ENCODE peak calls at places on chromosomes 6 and 20, in seven cellular contexts. K is M059J, G is NCI-H1436 treated with DMSO at 0.1 percent for 48 hours, J is amniotic stem cell, X is breast epithelium, W is Daoy, M is AG08396. B is an unnamed sample.

GRCh38 chr6:35929601-35930000 is 8.7 kb upstream of the SRPK1 start:
- DNase-seq in X (no peak), M (no peak), W (no peak), K (no peak), J (no peak), G (no peak), B (no peak)

GRCh38 chr20:14919473-14920157 is 582.2 kb upstream of the FLRT3 start:
- DNase-seq in W (no peak), K (no peak), X (no peak), J (no peak), M (no peak), G (no peak), B (no peak)

GRCh38 chr6:127592964-127593363 is 16.0 kb downstream of the C6orf58 start:
- DNase-seq in M (no peak), K (no peak), J (no peak), X (no peak), G (no peak), W (no peak), B (no peak)

GRCh38 chr6:158122048-158122447 is 46.0 kb downstream of the SERAC1 start:
- DNase-seq in X (no peak), M (no peak), J (no peak), K (no peak), W (no peak), G (no peak), B (no peak)

GRCh38 chr20:6767536-6768227 is at the start of gene BMP2:
- DNase-seq in W (peak; percentile 58), G (no peak), J (no peak), X (no peak), K (peak; percentile 52), M (peak; percentile 88), B (no peak)

GRCh38 chr20:13085275-13085674 is 76.5 kb downstream of the SPTLC3 start:
- DNase-seq in M (no peak), W (no peak), K (peak; percentile 39), G (no peak), J (no peak), X (no peak), B (no peak)

GRCh38 chr6:32637219-32637880 is at the start of gene HLA-DQA1:
- DNase-seq in G (no peak), X (no peak), J (no peak), W (peak; percentile 35), M (no peak), K (peak; percentile 4), B (no peak)

GRCh38 chr20:25015986-25016385 is 23.4 kb upstream of the APMAP start:
- DNase-seq in M (no peak), W (no peak), J (no peak), X (no peak), K (no peak), G (no peak), B (no peak)

GRCh38 chr6:169964440-169965212 is 213.2 kb downstream of the ERMARD start:
- DNase-seq in X (no peak), M (no peak), K (no peak), J (no peak), G (no peak), W (peak; percentile 1), B (no peak)

GRCh38 chr20:45842169-45842812 is 8.7 kb downstream of the SNX21 start:
- DNase-seq in W (no peak), G (no peak), X (no peak), J (no peak), K (peak; percentile 58), M (peak; percentile 53), B (no peak)

GRCh38 chr20:62980970-62981369 is 25.8 kb downstream of the BHLHE23 start:
- DNase-seq in J (no peak), X (no peak), G (peak; percentile 66), W (peak; percentile 46), M (peak; percentile 50), K (peak; percentile 41), B (no peak)

GRCh38 chr6:108596947-108597346 is 36.2 kb downstream of the FOXO3 start:
- DNase-seq in K (no peak), G (no peak), J (no peak), M (no peak), W (no peak), X (no peak), B (no peak)

GRCh38 chr20:8718214-8718613 is 350.7 kb upstream of the PLCB4 start:
- DNase-seq in X (no peak), J (no peak), M (no peak), K (peak; percentile 7), W (no peak), G (no peak), B (no peak)

GRCh38 chr6:157221049-157221816 is 102.1 kb downstream of the TMEM242 start:
- DNase-seq in W (peak; percentile 75), X (peak; percentile 88), J (no peak), G (no peak), K (peak; percentile 54), M (peak; percentile 95), B (peak; percentile 77)

GRCh38 chr20:46563170-46563847 is 12.9 kb upstream of the OCSTAMP start:
- DNase-seq in J (no peak), M (no peak), X (no peak), K (no peak), W (no peak), G (no peak), B (no peak)

GRCh38 chr6:31441368-31442267 is 38.2 kb downstream of the MICA start:
- DNase-seq in G (no peak), M (peak; percentile 85), J (peak; percentile 50), K (peak; percentile 73), W (peak; percentile 83), X (peak; percentile 60), B (peak; percentile 75)

GRCh38 chr6:77178821-77179220 is 284.5 kb downstream of the HTR1B start:
- DNase-seq in K (peak; percentile 62), M (peak; percentile 35), X (no peak), G (no peak), W (no peak), J (peak; percentile 30), B (no peak)

GRCh38 chr6:2482773-2483172 is 237.4 kb upstream of the GMDS start:
- DNase-seq in J (no peak), X (no peak), K (no peak), G (no peak), W (no peak), M (no peak), B (no peak)

GRCh38 chr6:3308106-3308505 is 49.4 kb downstream of the PSMG4 start:
- DNase-seq in M (no peak), K (no peak), X (no peak), W (no peak), G (no peak), J (no peak), B (no peak)

GRCh38 chr20:3753098-3753497 is 14.5 kb downstream of the ADISSP start:
- DNase-seq in M (peak; percentile 91), W (peak; percentile 63), G (peak; percentile 24), K (peak; percentile 63), X (no peak), J (peak; percentile 7), B (no peak)

GRCh38 chr6:39171489-39172376 is 56.7 kb upstream of the SAYSD1 start:
- DNase-seq in W (no peak), M (no peak), X (no peak), J (no peak), G (no peak), K (no peak), B (no peak)

GRCh38 chr6:136822379-136823127 is at the start of gene PEX7:
- DNase-seq in K (peak; percentile 93), G (peak; percentile 33), W (peak; percentile 92), M (peak; percentile 91), J (peak; percentile 86), X (peak; percentile 84), B (peak; percentile 77)

GRCh38 chr6:43807228-43808061 is 37.4 kb downstream of the VEGFA start:
- DNase-seq in K (no peak), J (no peak), X (no peak), M (no peak), W (peak; percentile 35), G (no peak), B (no peak)

GRCh38 chr6:159874475-159874874 is 16.3 kb upstream of the MAS1 start:
- DNase-seq in J (no peak), M (no peak), W (no peak), X (peak; percentile 21), G (no peak), K (peak; percentile 17), B (no peak)

GRCh38 chr20:62708591-62709536 is at the start of gene NTSR1:
- DNase-seq in J (no peak), X (no peak), M (no peak), G (no peak), K (no peak), W (no peak), B (no peak)

GRCh38 chr6:141988954-141989705 is 143.6 kb upstream of the GJE1 start:
- DNase-seq in G (no peak), X (no peak), W (peak; percentile 67), K (peak; percentile 85), J (peak; percentile 85), M (peak; percentile 66), B (no peak)

GRCh38 chr6:112683106-112683505 is 336.0 kb downstream of the RFPL4B start:
- DNase-seq in J (no peak), X (no peak), G (no peak), M (no peak), W (no peak), K (no peak), B (no peak)

GRCh38 chr6:144893737-144894151 is 608.6 kb downstream of the UTRN start:
- DNase-seq in G (no peak), M (no peak), X (no peak), J (no peak), K (no peak), W (no peak), B (no peak)

GRCh38 chr20:32709528-32710121 is 33.6 kb downstream of the COMMD7 start:
- DNase-seq in M (no peak), K (peak; percentile 71), W (no peak), G (no peak), X (no peak), J (no peak), B (no peak)

GRCh38 chr20:62136283-62137091 is 6.7 kb downstream of the PSMA7 start:
- DNase-seq in J (no peak), W (peak; percentile 69), M (peak; percentile 72), K (peak; percentile 78), X (peak; percentile 70), G (no peak), B (peak; percentile 49)

GRCh38 chr6:20978176-20978614 is 443.9 kb downstream of the CDKAL1 start:
- DNase-seq in W (no peak), K (no peak), G (no peak), M (peak; percentile 4), J (no peak), X (no peak), B (no peak)

GRCh38 chr6:121647905-121648304 is 212.5 kb downstream of the GJA1 start:
- DNase-seq in G (no peak), K (peak; percentile 26), W (peak; percentile 32), J (no peak), M (peak; percentile 12), X (no peak), B (no peak)

GRCh38 chr20:25369971-25370370 is 20.7 kb downstream of the ABHD12 start:
- DNase-seq in W (peak; percentile 19), J (no peak), X (no peak), M (no peak), K (peak; percentile 79), G (no peak), B (no peak)

GRCh38 chr6:47655719-47656595 is 42.4 kb upstream of the ADGRF4 start:
- DNase-seq in K (peak; percentile 84), G (no peak), X (peak; percentile 22), M (peak; percentile 20), W (peak; percentile 85), J (peak; percentile 26), B (no peak)

GRCh38 chr6:63731946-63732735 is 96.5 kb downstream of the PHF3 start:
- DNase-seq in X (no peak), W (no peak), G (no peak), M (peak; percentile 18), J (no peak), K (peak; percentile 62), B (no peak)